ENCODE peak calls at places on chromosomes 2 and 18, in four cellular contexts. O is H7, Y is hepatocyte, Z is AG09309. A is an unnamed sample.

GRCh38 chr2:97740590-97741182 is 27.3 kb downstream of the ZAP70 start:
- DNase-seq in Z (no peak), O (peak), Y (peak), A (no peak)

GRCh38 chr18:78080761-78081160 is 831.1 kb downstream of the GALR1 start:
- DNase-seq in Y (no peak), O (no peak), Z (no peak), A (no peak)

GRCh38 chr2:12213222-12213621 is 466.8 kb downstream of the LPIN1 start:
- DNase-seq in O (no peak), Z (no peak), Y (no peak), A (no peak)

GRCh38 chr2:171431677-171432167 is 2.1 kb downstream of the METTL8 start:
- DNase-seq in O (peak), Y (no peak), Z (no peak), A (no peak)

GRCh38 chr2:105470979-105471378 is 72.1 kb upstream of the FHL2 start:
- DNase-seq in Z (no peak), O (no peak), Y (no peak), A (no peak)

GRCh38 chr2:133607679-133608078 is 39.4 kb upstream of the NCKAP5 start:
- DNase-seq in Z (peak), Y (no peak), O (no peak), A (no peak)

GRCh38 chr2:158953926-158954763 is 14.3 kb upstream of the TANC1 start:
- DNase-seq in Y (peak), Z (peak), O (no peak), A (peak)

GRCh38 chr2:99811544-99811943 is 321.7 kb upstream of the REV1 start:
- DNase-seq in O (no peak), Y (no peak), Z (peak), A (peak)

GRCh38 chr18:65748321-65748720 is 2.5 kb upstream of the CDH7 start:
- DNase-seq in Z (no peak), Y (no peak), O (no peak), A (no peak)

GRCh38 chr2:25411281-25411680 is 69.6 kb upstream of the DNMT3A start:
- DNase-seq in O (no peak), Z (no peak), Y (no peak), A (no peak)

GRCh38 chr18:58315041-58315440 is 271.0 kb downstream of the NEDD4L start:
- DNase-seq in Z (no peak), Y (no peak), O (no peak), A (no peak)

GRCh38 chr2:151027147-151027546 is 234.5 kb downstream of the RBM43 start:
- DNase-seq in Z (no peak), Y (no peak), O (no peak), A (no peak)

GRCh38 chr2:74983606-74984005 is 25.2 kb downstream of the POLE4 start:
- DNase-seq in Y (no peak), O (no peak), Z (no peak), A (no peak)

GRCh38 chr18:73666772-73667171 is 480.9 kb downstream of the FBXO15 start:
- DNase-seq in Y (no peak), O (no peak), Z (no peak), A (no peak)

GRCh38 chr2:134133622-134134312 is 120.1 kb upstream of the MGAT5 start:
- DNase-seq in O (peak), Z (no peak), Y (no peak), A (no peak)

GRCh38 chr18:62863629-62864028 is 148.3 kb downstream of the PHLPP1 start:
- DNase-seq in Z (no peak), Y (no peak), O (no peak), A (no peak)

GRCh38 chr2:171999604-172000469 is at the start of gene METAP1D:
- DNase-seq in Z (peak), Y (peak), O (peak), A (peak)

GRCh38 chr2:121974919-121975654 is 219.6 kb downstream of the TSN start:
- DNase-seq in O (peak), Y (peak), Z (peak), A (peak)
- H3K4me3 ChIP-seq in O (no peak), Y (no peak), Z (no peak), A (peak)

GRCh38 chr2:174334781-174335604 is at the start of gene SP9:
- DNase-seq in O (peak), Y (peak), Z (peak), A (no peak)
- H3K4me3 ChIP-seq in O (peak), Y (peak), Z (peak), A (peak)

GRCh38 chr2:230382108-230382507 is 33.9 kb upstream of the SP100 start:
- DNase-seq in Y (no peak), Z (no peak), O (no peak), A (no peak)
- H3K4me3 ChIP-seq in Y (no peak), Z (no peak), O (no peak), A (no peak)

GRCh38 chr2:163692611-163693482 is 43.0 kb downstream of the FIGN start:
- DNase-seq in Y (no peak), O (no peak), Z (no peak), A (no peak)
- H3K4me3 ChIP-seq in Y (no peak), O (no peak), Z (no peak), A (no peak)

GRCh38 chr2:176174850-176175728 is 13.4 kb upstream of the HOXD1 start:
- DNase-seq in Z (no peak), O (peak), Y (no peak), A (no peak)
- H3K4me3 ChIP-seq in Z (no peak), O (peak), Y (no peak), A (no peak)

DNA sequence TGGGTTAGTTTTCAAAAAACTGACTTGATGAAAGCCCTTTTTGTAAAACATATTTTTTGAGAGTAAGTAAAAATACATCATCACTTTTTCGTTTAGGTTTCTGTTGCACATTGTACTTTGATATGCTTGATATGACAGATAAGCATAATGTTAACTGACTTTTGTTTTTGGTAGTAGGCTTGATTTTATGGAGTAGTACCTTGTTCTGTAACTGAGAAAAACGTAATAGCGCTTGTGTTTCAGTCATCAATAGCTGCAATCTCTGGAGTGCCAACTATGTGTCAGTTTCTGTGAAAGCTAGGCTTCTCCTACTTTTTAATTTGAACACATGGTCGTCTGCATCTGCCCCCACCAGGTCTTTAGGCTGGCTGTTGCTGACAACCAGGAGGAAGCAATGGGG is 1.3 kb downstream of the LCLAT1 start:
- DNase-seq in Z (no peak), Y (no peak), O (no peak), A (no peak)
- H3K4me3 ChIP-seq in Z (no peak), Y (peak), O (no peak), A (no peak)

GRCh38 chr18:9850297-9850696 is 35.5 kb upstream of the TXNDC2 start:
- DNase-seq in Z (no peak), Y (no peak), O (no peak), A (no peak)

GRCh38 chr18:9849407-9849961 is 36.3 kb upstream of the TXNDC2 start:
- DNase-seq in Y (no peak), O (no peak), Z (no peak), A (no peak)

GRCh38 chr18:9846162-9846915 is 39.4 kb upstream of the TXNDC2 start:
- DNase-seq in O (no peak), Y (no peak), Z (no peak), A (no peak)

GRCh38 chr18:9845256-9845655 is 40.5 kb upstream of the TXNDC2 start:
- DNase-seq in O (no peak), Y (no peak), Z (no peak), A (no peak)

GRCh38 chr18:9848170-9848854 is 37.5 kb upstream of the TXNDC2 start:
- DNase-seq in Z (no peak), O (no peak), Y (no peak), A (no peak)
- H3K4me3 ChIP-seq in Z (no peak), O (no peak), Y (no peak), A (no peak)

A was measured in skeletal muscle cell.